ENCODE peak calls at places on chromosomes 12 and 14, in ten cellular contexts. M is hypothalamus, W is HFF-Myc, A is NCI-H1694, L is hippocampal formation, G is tibial nerve, E is cardiac muscle cell, H is left ventricle myocardium inferior, J is GM23338, F is H54. Q is an unnamed sample.

GRCh38 chr12:100348657-100349454 is 8.0 kb upstream of the SLC17A8 start:
- DNase-seq in G (no peak), M (no peak), E (no peak), J (peak), W (peak), H (no peak), F (no peak), A (peak), L (no peak), Q (no peak)

GRCh38 chr12:53217049-53217929 is 10.2 kb upstream of the ITGB7 start:
- DNase-seq in A (no peak), F (no peak), M (no peak), W (no peak), E (no peak), G (no peak), J (peak), L (no peak), H (peak), Q (peak)

GRCh38 chr12:132176920-132177551 is 32.8 kb downstream of the NOC4L start:
- DNase-seq in L (no peak), A (no peak), G (no peak), F (no peak), J (no peak), H (no peak), W (no peak), M (no peak), E (no peak), Q (no peak)

GRCh38 chr12:2052861-2053674 is at the start of gene CACNA1C:
- DNase-seq in E (peak), J (peak), A (peak), G (no peak), F (peak), W (no peak), M (peak), H (peak), L (peak), Q (no peak)

GRCh38 chr12:20369164-20370000 is 1.0 kb downstream of the PDE3A start:
- DNase-seq in W (no peak), L (peak), A (no peak), M (peak), G (peak), J (peak), E (peak), F (no peak), H (peak), Q (peak)

GRCh38 chr12:21643758-21644157 is 13.9 kb downstream of the LDHB start:
- DNase-seq in F (no peak), L (no peak), H (no peak), W (no peak), M (no peak), A (no peak), E (no peak), G (no peak), J (no peak), Q (no peak)

GRCh38 chr12:823043-823698 is 70.8 kb downstream of the WNK1 start:
- DNase-seq in G (no peak), W (no peak), A (no peak), H (no peak), L (no peak), J (no peak), F (no peak), M (no peak), E (no peak), Q (no peak)

GRCh38 chr14:64293976-64294671 is at the start of gene ESR2:
- DNase-seq in G (no peak), J (peak), M (no peak), A (no peak), W (no peak), H (peak), F (no peak), E (peak), L (no peak), Q (peak)

GRCh38 chr14:60931206-60931605 is 49.7 kb downstream of the TRMT5 start:
- DNase-seq in M (no peak), G (no peak), W (no peak), E (no peak), J (no peak), F (no peak), H (no peak), A (peak), L (no peak), Q (no peak)

GRCh38 chr12:121765573-121765972 is 27.9 kb downstream of the RHOF start:
- DNase-seq in J (no peak), A (peak), F (peak), M (no peak), W (peak), G (no peak), L (no peak), E (no peak), H (no peak), Q (no peak)

GRCh38 chr12:68336754-68337343 is 4.7 kb upstream of the MDM1 start:
- DNase-seq in H (no peak), A (no peak), J (no peak), L (no peak), E (no peak), W (no peak), M (no peak), G (no peak), F (no peak), Q (no peak)

GRCh38 chr12:104573-105081 is 38.1 kb downstream of the IQSEC3 start:
- DNase-seq in W (no peak), E (no peak), A (no peak), J (peak), M (no peak), H (no peak), F (no peak), G (no peak), L (no peak), Q (no peak)

GRCh38 chr12:31536672-31537071 is 54.3 kb downstream of the DENND5B start:
- DNase-seq in A (no peak), M (no peak), F (no peak), E (no peak), J (no peak), L (no peak), G (no peak), W (no peak), H (no peak), Q (no peak)

GRCh38 chr14:33564774-33565630 is 385.9 kb downstream of the EGLN3 start:
- DNase-seq in A (no peak), L (no peak), W (no peak), E (no peak), J (peak), F (peak), M (no peak), G (no peak), H (no peak), Q (no peak)

GRCh38 chr12:46965880-46966279 is 113.5 kb upstream of the PCED1B start:
- DNase-seq in F (no peak), E (peak), W (no peak), A (no peak), M (no peak), G (no peak), H (peak), L (no peak), J (no peak), Q (no peak)

GRCh38 chr14:36363704-36364103 is 43.3 kb upstream of the MBIP start:
- DNase-seq in L (no peak), H (no peak), F (no peak), A (no peak), G (no peak), J (no peak), M (no peak), W (no peak), E (no peak), Q (no peak)

GRCh38 chr14:99732436-99733220 is 48.5 kb downstream of the CYP46A1 start:
- DNase-seq in F (no peak), G (no peak), J (no peak), W (no peak), A (no peak), M (peak), E (no peak), H (peak), L (no peak), Q (peak)

GRCh38 chr12:93461503-93461902 is 5.8 kb upstream of the MRPL42 start:
- DNase-seq in J (no peak), H (no peak), W (no peak), A (no peak), M (no peak), F (no peak), G (no peak), E (no peak), L (no peak), Q (no peak)

GRCh38 chr14:71004481-71004880 is 97.2 kb downstream of the PCNX1 start:
- DNase-seq in W (no peak), J (no peak), L (no peak), G (no peak), A (no peak), M (no peak), E (no peak), F (no peak), H (no peak), Q (no peak)

GRCh38 chr14:105856676-105857222 is 330.4 kb downstream of the TMEM121 start:
- DNase-seq in H (no peak), M (no peak), L (no peak), J (no peak), F (no peak), W (no peak), E (no peak), A (no peak), G (no peak), Q (no peak)

GRCh38 chr14:80152166-80152565 is 59.1 kb downstream of the DIO2 start:
- DNase-seq in J (no peak), E (no peak), G (no peak), M (no peak), L (no peak), A (no peak), W (no peak), F (no peak), H (no peak), Q (no peak)

GRCh38 chr14:77039285-77040058 is 11.0 kb upstream of the IRF2BPL start:
- DNase-seq in F (no peak), G (peak), M (no peak), E (peak), H (no peak), J (no peak), A (peak), W (no peak), L (no peak), Q (no peak)

GRCh38 chr12:38776657-38777056 is 128.7 kb downstream of the CPNE8 start:
- DNase-seq in W (no peak), E (no peak), J (no peak), F (no peak), A (no peak), G (no peak), H (no peak), L (no peak), M (no peak), Q (no peak)

GRCh38 chr12:49888461-49889151 is 15.1 kb downstream of the FAIM2 start:
- DNase-seq in M (no peak), W (no peak), F (no peak), J (no peak), A (no peak), H (no peak), L (no peak), G (no peak), E (no peak), Q (no peak)

GRCh38 chr12:64085996-64086395 is 136.1 kb downstream of the KICS2 start:
- DNase-seq in L (no peak), W (no peak), G (no peak), J (no peak), F (no peak), M (no peak), A (no peak), E (no peak), H (no peak), Q (no peak)

GRCh38 chr12:121916719-121917118 is 1.7 kb upstream of the CFAP251 start:
- DNase-seq in F (no peak), H (no peak), J (peak), W (no peak), E (no peak), M (no peak), A (no peak), L (no peak), G (no peak), Q (no peak)

GRCh38 chr12:56517854-56518253 is 3.8 kb upstream of the RBMS2 start:
- DNase-seq in F (no peak), A (no peak), H (no peak), L (no peak), W (no peak), G (no peak), J (no peak), E (no peak), M (no peak), Q (no peak)

GRCh38 chr14:54798465-54799124 is 104.0 kb downstream of the GCH1 start:
- DNase-seq in A (no peak), W (no peak), G (no peak), L (no peak), E (no peak), J (no peak), F (no peak), M (no peak), H (no peak), Q (no peak)

Q was measured in upper lobe of right lung.